ENCODE peak calls at places on chromosomes 11 and 22, in six cellular contexts. N is HCT116, E is hepatocyte, U is GM23248, X is GM23338, G is PC-9. K is an unnamed sample. For H3K9me2, the result is how much of the 10 kb centered on the place peaks cover.

GRCh38 chr11:61671527-61671926 is 8.7 kb upstream of the DAGLA start:
- DNase-seq in N (no peak), E (peak), U (peak), X (peak), G (peak), K (no peak)

GRCh38 chr22:39220450-39220849 is 24.3 kb downstream of the PDGFB start:
- DNase-seq in N (no peak), E (no peak), U (no peak), X (no peak), G (no peak), K (no peak)

GRCh38 chr11:78860720-78861422 is 286.2 kb upstream of the NARS2 start:
- DNase-seq in N (no peak), E (peak), U (peak), X (peak), G (no peak), K (no peak)

GRCh38 chr22:21816787-21817496 is 50.5 kb downstream of the MAPK1 start:
- DNase-seq in N (no peak), E (peak), U (peak), X (no peak), G (no peak), K (peak)

GRCh38 chr11:14643697-14644395 is at the start of gene PDE3B:
- DNase-seq in N (peak), E (peak), U (peak), X (peak), G (no peak), K (peak)

GRCh38 chr11:9663699-9664275 is at the start of gene SWAP70:
- DNase-seq in N (peak), E (peak), U (peak), X (peak), G (peak), K (peak)

GRCh38 chr11:72358461-72359405 is 75.6 kb downstream of the CLPB start:
- DNase-seq in N (no peak), E (no peak), U (no peak), X (no peak), G (no peak), K (no peak)

GRCh38 chr11:17611503-17612220 is 64.6 kb downstream of the OTOG start:
- DNase-seq in N (no peak), E (no peak), U (no peak), X (no peak), G (no peak), K (no peak)

GRCh38 chr11:11463397-11463796 is 110.3 kb upstream of the CSNK2A3 start:
- DNase-seq in N (no peak), E (peak), U (peak), X (no peak), G (no peak), K (no peak)

GRCh38 chr11:130181295-130182272 is 22.0 kb downstream of the ST14 start:
- DNase-seq in N (no peak), E (peak), U (peak), X (no peak), G (peak), K (peak)

GRCh38 chr22:27438271-27438980 is 363.1 kb downstream of the MN1 start:
- DNase-seq in N (no peak), E (peak), U (peak), X (no peak), G (no peak), K (no peak)

GRCh38 chr22:49398115-49398514 is 429.6 kb downstream of the BRD1 start:
- DNase-seq in N (no peak), E (no peak), U (no peak), X (no peak), G (no peak), K (no peak)

DNA sequence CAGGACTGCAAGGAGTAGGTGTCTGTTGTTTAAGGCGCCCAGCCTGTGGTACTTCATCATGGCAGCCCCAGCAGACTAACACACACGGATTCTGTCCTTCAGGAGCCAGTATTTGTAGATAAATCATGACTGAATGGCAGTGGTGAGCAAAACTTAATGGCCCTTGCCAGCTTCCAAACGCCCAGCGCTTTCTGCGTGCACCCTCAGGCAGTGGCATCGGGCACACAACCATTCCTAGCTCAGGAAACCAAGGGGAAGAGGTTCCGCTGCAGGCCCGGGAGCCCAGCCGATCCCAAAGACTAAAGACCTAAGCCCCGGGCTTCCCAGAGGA is 80.1 kb upstream of the SEPTIN5 start:
- DNase-seq in N (no peak), E (no peak), U (no peak), X (no peak), G (no peak), K (no peak)
- H3K9me2 ChIP-seq in N (under half), E (under half), U (under half), X (under half), G (under half), K (under half)

GRCh38 chr11:99098751-99099150 is 78.0 kb downstream of the CNTN5 start:
- DNase-seq in N (no peak), E (no peak), U (no peak), X (no peak), G (no peak), K (no peak)
- H3K9me2 ChIP-seq in N (under half), E (under half), U (under half), X (under half), G (under half), K (under half)

GRCh38 chr11:120386318-120386717 is 50.1 kb downstream of the ARHGEF12 start:
- DNase-seq in N (no peak), E (no peak), U (no peak), X (no peak), G (no peak), K (no peak)

GRCh38 chr11:120385690-120386089 is 49.5 kb downstream of the ARHGEF12 start:
- DNase-seq in N (no peak), E (no peak), U (no peak), X (no peak), G (no peak), K (no peak)

GRCh38 chr11:120385110-120385509 is 48.9 kb downstream of the ARHGEF12 start:
- DNase-seq in N (no peak), E (no peak), U (no peak), X (peak), G (no peak), K (no peak)

GRCh38 chr11:120383518-120384155 is 47.4 kb downstream of the ARHGEF12 start:
- DNase-seq in N (no peak), E (no peak), U (peak), X (no peak), G (no peak), K (no peak)

GRCh38 chr11:120384476-120384875 is 48.3 kb downstream of the ARHGEF12 start:
- DNase-seq in N (no peak), E (no peak), U (no peak), X (no peak), G (no peak), K (no peak)
- H3K9me2 ChIP-seq in N (under half), E (under half), U (under half), X (under half), G (under half), K (under half)

GRCh38 chr11:110584150-110584549 is 128.1 kb downstream of the ARHGAP20 start:
- DNase-seq in N (no peak), E (no peak), U (no peak), X (no peak), G (no peak), K (no peak)

GRCh38 chr11:110582728-110583432 is 129.4 kb downstream of the ARHGAP20 start:
- DNase-seq in N (no peak), E (peak), U (no peak), X (no peak), G (no peak), K (no peak)

GRCh38 chr11:110580571-110580970 is 131.7 kb downstream of the ARHGAP20 start:
- DNase-seq in N (no peak), E (no peak), U (no peak), X (no peak), G (no peak), K (no peak)
- H3K9me2 ChIP-seq in N (under half), E (under half), U (under half), X (under half), G (under half), K (under half)

DNA sequence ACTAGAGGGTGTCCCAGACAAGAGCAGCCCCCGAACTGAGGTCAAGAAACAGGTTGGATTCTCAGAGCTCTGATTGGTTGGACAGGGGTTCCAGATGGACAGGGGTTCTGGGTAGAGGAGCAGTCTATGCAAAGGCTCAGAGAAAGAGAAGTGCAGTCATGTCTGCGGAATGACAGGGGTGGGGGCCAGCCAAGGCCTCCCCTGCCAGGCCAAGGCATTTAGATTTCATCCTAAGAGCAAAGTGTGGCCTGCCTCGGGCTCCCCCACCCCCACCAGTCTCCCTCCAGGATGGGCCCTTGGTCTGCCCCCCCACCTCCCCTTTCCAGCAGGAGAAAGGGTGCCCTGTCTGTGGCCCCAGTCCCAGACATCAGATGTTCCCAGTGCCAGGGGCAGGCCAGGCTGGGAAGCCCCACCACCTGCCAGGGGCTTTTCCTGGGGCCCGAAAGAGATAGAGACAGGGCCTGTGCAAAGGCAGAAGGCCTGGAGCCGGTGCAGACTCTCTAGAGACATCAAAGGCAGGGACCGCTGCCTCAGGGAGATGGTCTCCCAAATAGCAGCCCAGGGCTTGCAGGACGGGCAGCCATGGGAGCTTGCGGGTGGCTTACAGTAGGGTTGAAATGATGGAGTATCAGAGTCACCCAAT is 9.4 kb downstream of the SUSD2 start:
- DNase-seq in N (no peak), E (no peak), U (no peak), X (no peak), G (no peak), K (no peak)
- H3K9me2 ChIP-seq in N (under half), E (under half), U (under half), X (under half), G (under half), K (under half)

DNA sequence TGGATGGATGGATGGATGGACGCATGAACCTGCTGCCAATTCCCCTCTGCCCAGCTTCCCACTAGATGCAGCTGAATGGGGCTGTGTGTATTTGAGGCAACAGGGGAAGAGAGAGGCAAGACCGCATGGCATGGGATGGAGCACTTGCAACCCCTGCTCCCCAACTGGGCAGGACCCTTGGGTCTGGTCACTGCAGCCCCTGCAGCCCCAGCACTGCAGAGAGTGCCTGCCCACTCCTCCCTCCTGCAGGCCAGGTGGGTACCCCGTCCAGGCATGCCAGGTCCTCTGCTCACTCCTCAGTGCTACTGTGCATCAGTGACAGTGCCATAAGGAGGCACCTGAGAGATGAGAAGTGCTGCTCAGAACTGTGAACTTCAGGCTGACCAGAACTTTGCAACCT is 40.3 kb downstream of the OSBPL5 start:
- DNase-seq in N (no peak), E (no peak), U (no peak), X (no peak), G (no peak), K (no peak)
- H3K9me2 ChIP-seq in N (under half), E (under half), U (under half), X (under half), G (under half), K (under half)

GRCh38 chr22:37989146-37990045 is 5.0 kb upstream of the SOX10 start:
- DNase-seq in N (no peak), E (no peak), U (no peak), X (no peak), G (no peak), K (no peak)
- H3K9me2 ChIP-seq in N (under half), E (under half), U (under half), X (under half), G (under half), K (under half)

DNA sequence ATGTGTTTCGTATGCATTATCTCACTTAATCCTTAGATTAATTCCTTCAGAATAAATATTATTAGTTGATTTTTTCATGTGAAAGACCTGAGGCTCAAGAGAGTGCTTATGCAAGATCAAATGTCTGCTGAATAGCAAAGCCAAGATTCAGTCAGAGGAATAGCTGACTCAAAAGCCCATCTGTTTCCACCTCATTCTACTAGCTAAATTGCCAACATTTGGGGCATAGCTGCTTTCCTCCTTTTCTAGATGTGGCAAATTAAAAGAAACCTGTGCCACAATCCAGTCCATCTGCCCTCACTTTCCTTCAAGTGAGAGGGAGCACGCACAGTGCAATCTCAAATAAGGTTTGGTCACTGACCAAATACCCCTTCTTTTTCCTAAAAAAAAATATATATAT is 121.1 kb downstream of the PAX6 start:
- DNase-seq in N (no peak), E (no peak), U (peak), X (no peak), G (no peak), K (no peak)
- H3K9me2 ChIP-seq in N (under half), E (under half), U (under half), X (under half), G (under half), K (under half)

GRCh38 chr11:117309310-117309709 is 6.7 kb downstream of the BACE1 start:
- DNase-seq in N (no peak), E (no peak), U (no peak), X (no peak), G (no peak), K (no peak)
- H3K9me2 ChIP-seq in N (under half), E (under half), U (under half), X (under half), G (under half), K (under half)

DNA sequence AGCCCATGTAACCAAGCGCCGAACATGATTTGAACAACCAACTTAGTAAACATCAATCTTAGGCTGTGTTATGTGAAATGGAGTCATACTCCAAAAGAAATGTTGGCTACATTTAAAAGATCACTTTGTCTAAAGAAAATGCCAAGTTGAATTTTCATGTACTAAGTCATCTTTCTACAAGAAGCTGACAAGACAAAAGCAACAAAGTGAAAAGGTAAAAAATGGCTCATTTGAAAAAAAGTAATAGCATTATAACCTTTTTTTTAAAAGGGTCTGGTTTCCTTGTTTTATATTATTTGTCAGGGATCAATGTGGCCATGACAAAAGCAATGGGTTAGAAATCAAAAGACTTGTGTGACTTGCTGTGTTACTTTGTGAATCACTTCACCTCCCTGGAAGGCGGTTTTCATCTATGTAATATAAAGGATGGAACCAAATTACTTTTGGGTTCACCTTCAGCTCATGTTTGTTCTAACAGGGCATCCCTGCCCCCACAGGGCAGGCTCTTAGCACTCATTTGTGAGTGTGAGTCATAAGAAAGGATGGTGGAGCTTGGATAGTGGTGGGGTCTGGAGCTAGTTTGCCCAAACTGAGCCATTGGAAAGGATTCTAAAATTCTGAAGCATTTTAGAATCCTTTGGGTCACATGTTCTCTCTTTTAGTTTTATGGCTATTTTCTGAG is 131.9 kb upstream of the MTMR2 start:
- DNase-seq in N (no peak), E (no peak), U (peak), X (no peak), G (peak), K (no peak)
- H3K9me2 ChIP-seq in N (under half), E (under half), U (under half), X (under half), G (under half), K (under half)